ENCODE peak calls at places on chromosomes 2 and 18, in nine cellular contexts. C is GM12865, P is OCI-LY7, U is HCT116, J is left ventricle myocardium inferior, F is left lung, L is colonic mucosa, K is transverse colon, M is cardiac fibroblast. V is an unnamed sample.
A peak's percentile ranks its signal among the peaks of the same experiment; 100 is the strongest.

GRCh38 chr2:139123795-139124194 is 343.6 kb upstream of the NXPH2 start:
- DNase-seq in C (no peak), P (no peak), U (no peak), J (no peak), F (no peak), L (no peak), K (no peak), M (no peak), V (no peak)

GRCh38 chr2:19757586-19757985 is 144.2 kb downstream of the TTC32 start:
- DNase-seq in C (no peak), P (no peak), U (no peak), J (no peak), F (no peak), L (no peak), K (no peak), M (peak; percentile 21), V (no peak)

GRCh38 chr2:164917296-164917903 is 37.9 kb downstream of the SLC38A11 start:
- DNase-seq in C (no peak), P (peak; percentile 16), U (peak; percentile 40), J (peak; percentile 41), F (no peak), L (peak; percentile 40), K (peak; percentile 48), M (peak; percentile 62), V (no peak)

GRCh38 chr2:200022511-200022910 is 67.1 kb downstream of the MAIP1 start:
- DNase-seq in C (no peak), P (no peak), U (no peak), J (no peak), F (no peak), L (no peak), K (no peak), M (no peak), V (no peak)

GRCh38 chr2:130378206-130378897 is 22.5 kb downstream of the PTPN18 start:
- DNase-seq in C (no peak), P (no peak), U (no peak), J (no peak), F (no peak), L (no peak), K (no peak), M (no peak), V (no peak)

GRCh38 chr2:97764559-97765263 is 51.3 kb downstream of the ZAP70 start:
- DNase-seq in C (no peak), P (no peak), U (no peak), J (no peak), F (no peak), L (no peak), K (no peak), M (no peak), V (no peak)

GRCh38 chr2:113180131-113180946 is 6.6 kb downstream of the PSD4 start:
- DNase-seq in C (no peak), P (no peak), U (no peak), J (no peak), F (peak; percentile 39), L (no peak), K (no peak), M (no peak), V (no peak)

GRCh38 chr2:235021752-235022151 is 69.9 kb downstream of the SH3BP4 start:
- DNase-seq in C (no peak), P (no peak), U (no peak), J (no peak), F (no peak), L (no peak), K (no peak), M (peak; percentile 98), V (peak; percentile 54)

GRCh38 chr2:47250576-47251403 is 95.7 kb upstream of the STPG4 start:
- DNase-seq in C (no peak), P (no peak), U (no peak), J (no peak), F (no peak), L (no peak), K (no peak), M (peak; percentile 26), V (no peak)

GRCh38 chr18:76264073-76264472 is 231.0 kb downstream of the ZNF516 start:
- DNase-seq in C (no peak), P (no peak), U (no peak), J (no peak), F (no peak), L (no peak), K (no peak), M (no peak), V (no peak)

GRCh38 chr2:168165418-168165817 is 82.0 kb downstream of the STK39 start:
- DNase-seq in C (no peak), P (no peak), U (no peak), J (no peak), F (no peak), L (no peak), K (no peak), M (peak; percentile 46), V (no peak)

GRCh38 chr18:50429207-50429948 is 54.5 kb downstream of the SKA1 start:
- DNase-seq in C (peak; percentile 15), P (peak; percentile 32), U (peak; percentile 39), J (no peak), F (no peak), L (no peak), K (no peak), M (peak; percentile 52), V (no peak)

GRCh38 chr18:10225300-10225699 is 229.1 kb upstream of the APCDD1 start:
- DNase-seq in C (no peak), P (no peak), U (no peak), J (no peak), F (no peak), L (no peak), K (no peak), M (no peak), V (no peak)

GRCh38 chr2:86368181-86368824 is 30.9 kb upstream of the REEP1 start:
- DNase-seq in C (peak; percentile 60), P (peak; percentile 65), U (peak; percentile 33), J (peak; percentile 32), F (no peak), L (peak; percentile 44), K (peak; percentile 50), M (peak; percentile 66), V (no peak)

GRCh38 chr2:63301481-63301880 is 250.9 kb downstream of the OTX1 start:
- DNase-seq in C (peak; percentile 5), P (peak; percentile 23), U (no peak), J (no peak), F (no peak), L (no peak), K (no peak), M (peak; percentile 3), V (no peak)

GRCh38 chr2:37375721-37376399 is 31.4 kb downstream of the QPCT start:
- DNase-seq in C (no peak), P (no peak), U (no peak), J (no peak), F (no peak), L (no peak), K (no peak), M (no peak), V (no peak)

GRCh38 chr2:76980067-76980466 is 542.1 kb downstream of the LRRTM4 start:
- DNase-seq in C (no peak), P (no peak), U (no peak), J (no peak), F (no peak), L (no peak), K (no peak), M (no peak), V (no peak)

GRCh38 chr18:58669731-58670379 is 1.4 kb upstream of the MALT1 start:
- DNase-seq in C (peak; percentile 63), P (no peak), U (peak; percentile 78), J (no peak), F (no peak), L (peak; percentile 46), K (no peak), M (peak; percentile 65), V (no peak)

GRCh38 chr2:147174824-147175254 is 670.0 kb upstream of the ACVR2A start:
- DNase-seq in C (no peak), P (no peak), U (no peak), J (no peak), F (no peak), L (no peak), K (no peak), M (no peak), V (no peak)
- H3K4me3 ChIP-seq in C (no peak overlapping the region), P (no peak overlapping the region), U (no peak overlapping the region), J (no peak overlapping the region), F (no peak overlapping the region), L (no peak overlapping the region), K (no peak overlapping the region), M (no peak overlapping the region), V (no peak overlapping the region)

GRCh38 chr2:74573747-74574562 is 19.4 kb downstream of the DOK1 start:
- DNase-seq in C (peak; percentile 84), P (peak; percentile 33), U (no peak), J (no peak), F (no peak), L (no peak), K (no peak), M (peak; percentile 84), V (no peak)

GRCh38 chr2:74575320-74575719 is 20.8 kb downstream of the DOK1 start:
- DNase-seq in C (no peak), P (no peak), U (no peak), J (no peak), F (no peak), L (no peak), K (no peak), M (no peak), V (no peak)

GRCh38 chr2:74571058-74571457 is 16.5 kb downstream of the DOK1 start:
- DNase-seq in C (peak; percentile 88), P (peak; percentile 34), U (no peak), J (no peak), F (no peak), L (no peak), K (no peak), M (no peak), V (no peak)

GRCh38 chr2:74569686-74570085 is 15.2 kb downstream of the DOK1 start:
- DNase-seq in C (no peak), P (no peak), U (no peak), J (no peak), F (no peak), L (no peak), K (no peak), M (no peak), V (no peak)

GRCh38 chr2:74572178-74572925 is 17.8 kb downstream of the DOK1 start:
- DNase-seq in C (peak; percentile 46), P (no peak), U (no peak), J (no peak), F (no peak), L (no peak), K (no peak), M (no peak), V (no peak)
- TF ChIP-seq CTCF in C (peak; percentile 40), P (peak; percentile 65), U (peak; percentile 42), J (no peak), F (no peak), L (no peak), K (no peak), M (peak; percentile 15), V (peak; percentile 66)

DNA sequence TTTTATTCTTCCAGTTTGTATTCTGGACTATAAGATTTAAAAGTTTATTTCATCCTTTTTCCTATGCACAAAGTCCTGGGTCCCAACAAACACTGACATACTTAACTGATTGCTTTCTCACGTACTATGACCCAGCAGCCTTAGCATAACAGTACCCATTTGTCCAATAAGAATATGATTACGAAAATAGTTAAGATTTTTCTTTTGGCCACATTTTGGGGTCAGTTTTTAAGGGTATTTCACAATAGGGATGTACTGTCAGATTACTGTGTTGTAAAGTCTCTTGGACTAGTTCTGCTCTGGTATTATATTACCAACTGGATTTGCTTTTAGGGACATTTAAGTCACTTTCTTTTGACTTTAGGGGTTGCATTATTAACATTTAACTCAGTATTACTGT is 46.1 kb downstream of the TTC39C start:
- DNase-seq in C (no peak), P (no peak), U (no peak), J (no peak), F (no peak), L (no peak), K (no peak), M (peak; percentile 15), V (no peak)
- H3K4me3 ChIP-seq in C (no peak overlapping the region), P (no peak overlapping the region), U (no peak overlapping the region), J (no peak overlapping the region), F (no peak overlapping the region), L (no peak overlapping the region), K (no peak overlapping the region), M (no peak overlapping the region), V (no peak overlapping the region)

GRCh38 chr2:218125626-218126080 is at the start of gene CXCR2:
- DNase-seq in C (peak; percentile 40), P (no peak), U (no peak), J (peak; percentile 33), F (peak; percentile 89), L (no peak), K (no peak), M (no peak), V (no peak)
- TF ChIP-seq CTCF in C (peak; percentile 27), P (no peak), U (no peak), J (no peak), F (no peak), L (no peak), K (no peak), M (no peak), V (no peak)

V was measured in epithelial cell of proximal tubule.